ENCODE peak calls at places on chromosomes 1 and 21, in four cellular contexts. F is GM12878, D is HL-60, W is K562. Q is an unnamed sample.

GRCh38 chr1:226679853-226680516 is 59.1 kb downstream of the ITPKB start:
- DNase-seq in F (no peak), D (peak; percentile 71), W (peak; percentile 68), Q (peak; percentile 45)

GRCh38 chr1:233444484-233444883 is 117.0 kb downstream of the MAP3K21 start:
- DNase-seq in F (no peak), D (no peak), W (no peak), Q (no peak)

GRCh38 chr1:219757890-219758289 is 145.0 kb upstream of the ZC3H11B start:
- DNase-seq in F (no peak), D (no peak), W (peak; percentile 15), Q (no peak)

GRCh38 chr1:91501527-91501859 is 842 bp downstream of the CDC7 start:
- DNase-seq in F (no peak), D (no peak), W (peak; percentile 60), Q (no peak)

GRCh38 chr1:235642943-235643371 is 6.6 kb downstream of the GNG4 start:
- DNase-seq in F (no peak), D (no peak), W (no peak), Q (no peak)

GRCh38 chr1:206117151-206117948 is at the start of gene AVPR1B:
- DNase-seq in F (no peak), D (peak; percentile 20), W (no peak), Q (peak; percentile 29)

GRCh38 chr1:204975568-204976235 is 67.3 kb upstream of the CNTN2 start:
- DNase-seq in F (no peak), D (peak; percentile 49), W (peak; percentile 66), Q (peak; percentile 77)

GRCh38 chr1:72140222-72140621 is 142.1 kb downstream of the NEGR1 start:
- DNase-seq in F (no peak), D (no peak), W (no peak), Q (no peak)

GRCh38 chr1:32878183-32878582 is 7.5 kb upstream of the FNDC5 start:
- DNase-seq in F (no peak), D (no peak), W (no peak), Q (no peak)

GRCh38 chr1:247419326-247419725 is 3.4 kb downstream of the NLRP3 start:
- DNase-seq in F (no peak), D (peak; percentile 41), W (no peak), Q (no peak)

GRCh38 chr1:101236546-101237228 is at the start of gene S1PR1:
- DNase-seq in F (peak; percentile 28), D (no peak), W (no peak), Q (no peak)

GRCh38 chr21:17451364-17451869 is 61.4 kb upstream of the CXADR start:
- DNase-seq in F (no peak), D (no peak), W (no peak), Q (no peak)

GRCh38 chr1:54782588-54782987 is 18.3 kb upstream of the PARS2 start:
- DNase-seq in F (no peak), D (no peak), W (no peak), Q (no peak)

GRCh38 chr1:161962094-161962887 is 61.4 kb downstream of the OLFML2B start:
- DNase-seq in F (peak; percentile 70), D (no peak), W (no peak), Q (peak; percentile 41)

GRCh38 chr1:50936321-50936720 is 23.7 kb downstream of the FAF1 start:
- DNase-seq in F (no peak), D (no peak), W (no peak), Q (no peak)

GRCh38 chr1:84122780-84123382 is 21.2 kb upstream of the PRKACB start:
- DNase-seq in F (no peak), D (peak; percentile 25), W (peak; percentile 71), Q (no peak)

GRCh38 chr21:15841856-15842564 is 112.2 kb downstream of the USP25 start:
- DNase-seq in F (no peak), D (no peak), W (no peak), Q (no peak)

GRCh38 chr1:75672528-75673393 is 51.7 kb upstream of the ACADM start:
- DNase-seq in F (no peak), D (peak; percentile 14), W (peak; percentile 92), Q (no peak)

GRCh38 chr1:39047374-39048229 is 21.5 kb downstream of the NDUFS5 start:
- DNase-seq in F (peak; percentile 30), D (no peak), W (peak; percentile 72), Q (no peak)

GRCh38 chr1:176878750-176879536 is 285.6 kb downstream of the ASTN1 start:
- DNase-seq in F (no peak), D (no peak), W (peak; percentile 89), Q (no peak)

GRCh38 chr1:16924919-16925477 is 3.3 kb downstream of the CROCC start:
- DNase-seq in F (no peak), D (no peak), W (no peak), Q (no peak)

GRCh38 chr1:83760211-83760978 is 238.5 kb downstream of the TTLL7 start:
- DNase-seq in F (no peak), D (no peak), W (no peak), Q (no peak)

GRCh38 chr1:39297534-39297933 is 93.0 kb downstream of the MACF1 start:
- DNase-seq in F (no peak), D (no peak), W (no peak), Q (no peak)

GRCh38 chr1:41616563-41616962 is 132.1 kb upstream of the EDN2 start:
- DNase-seq in F (no peak), D (no peak), W (no peak), Q (no peak)

GRCh38 chr21:33731447-33731846 is 89.1 kb downstream of the ITSN1 start:
- DNase-seq in F (no peak), D (no peak), W (no peak), Q (no peak)

GRCh38 chr1:229027622-229028182 is 243.2 kb upstream of the RAB4A start:
- DNase-seq in F (no peak), D (peak; percentile 96), W (no peak), Q (no peak)

GRCh38 chr1:237799762-237800474 is 90.8 kb downstream of the ZP4 start:
- DNase-seq in F (peak; percentile 9), D (peak; percentile 69), W (peak; percentile 57), Q (peak; percentile 34)

GRCh38 chr1:230894032-230894431 is 25.7 kb upstream of the C1orf198 start:
- DNase-seq in F (no peak), D (no peak), W (no peak), Q (no peak)

GRCh38 chr1:29354511-29355098 is 118.3 kb downstream of the PTPRU start:
- DNase-seq in F (no peak), D (no peak), W (peak; percentile 51), Q (no peak)

GRCh38 chr1:41482001-41482765 is 2.3 kb downstream of the EDN2 start:
- DNase-seq in F (no peak), D (no peak), W (no peak), Q (no peak)

GRCh38 chr1:228004331-228004871 is 2.4 kb upstream of the WNT3A start:
- DNase-seq in F (no peak), D (peak; percentile 21), W (peak; percentile 68), Q (no peak)

GRCh38 chr21:14759285-14759684 is 213.2 kb upstream of the SAMSN1 start:
- DNase-seq in F (no peak), D (no peak), W (peak; percentile 11), Q (no peak)

GRCh38 chr1:99943238-99943794 is 26.5 kb upstream of the SLC35A3 start:
- DNase-seq in F (no peak), D (no peak), W (peak; percentile 80), Q (no peak)

GRCh38 chr21:32320726-32321125 is 22.1 kb downstream of the MRAP start:
- DNase-seq in F (no peak), D (no peak), W (no peak), Q (no peak)
- TF ChIP-seq SPI1 in F (no peak), D (no peak), W (no peak), Q (no peak)

GRCh38 chr1:53104289-53104913 is 38.0 kb downstream of the SLC1A7 start:
- DNase-seq in F (no peak), D (no peak), W (no peak), Q (no peak)
- TF ChIP-seq POLR2AphosphoS5 in F (no peak), D (no peak), W (no peak), Q (no peak)

GRCh38 chr1:62493656-62494055 is 56.8 kb downstream of the USP1 start:
- DNase-seq in F (no peak), D (no peak), W (no peak), Q (no peak)
- TF ChIP-seq SPI1 in F (no peak), D (no peak), W (no peak), Q (no peak)

DNA sequence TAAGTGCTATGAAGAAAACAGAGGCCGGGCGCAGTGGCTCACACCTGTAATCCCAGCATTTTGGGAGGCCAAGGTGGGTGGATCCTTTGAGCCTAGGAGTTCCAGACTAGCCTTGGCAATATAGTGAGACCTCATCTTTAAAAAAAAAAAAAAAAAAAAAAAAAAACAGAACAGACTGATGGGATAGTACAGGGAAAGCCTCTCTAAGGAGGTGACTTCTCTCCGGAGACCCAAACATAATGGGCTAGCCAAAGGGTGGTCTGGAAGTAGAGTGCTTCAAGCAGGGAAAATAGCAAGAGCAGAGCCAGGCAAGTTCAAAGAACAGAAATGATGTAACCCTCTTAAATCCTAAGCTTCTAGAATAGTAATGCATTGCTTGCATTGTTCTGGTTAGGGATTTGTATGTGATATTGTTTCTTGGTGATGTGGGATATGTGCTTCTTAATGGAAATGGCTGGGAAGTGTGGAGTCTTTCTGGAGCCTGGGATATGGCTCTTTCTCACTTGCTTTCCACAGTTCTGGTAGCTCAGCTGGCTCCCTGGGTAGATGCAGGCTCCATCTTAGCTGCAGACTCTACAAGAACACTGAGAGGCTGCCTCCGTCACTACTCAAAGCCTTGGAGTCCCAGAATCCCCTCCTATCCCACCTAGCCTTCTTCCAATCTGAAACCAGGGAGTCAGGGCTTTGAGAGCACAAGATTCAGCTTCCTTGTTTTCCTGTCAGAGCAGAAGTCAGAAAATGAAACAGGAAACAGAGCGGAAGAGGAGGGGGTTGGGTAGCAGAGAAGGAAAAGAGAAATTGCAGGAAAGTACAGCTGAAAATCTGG is 1.9 kb upstream of the PIGV start:
- DNase-seq in F (no peak), D (peak; percentile 84), W (peak; percentile 60), Q (no peak)
- TF ChIP-seq POLR2AphosphoS5 in F (no peak), D (no peak), W (no peak), Q (no peak)

GRCh38 chr1:201217146-201217545 is 26.5 kb downstream of the IGFN1 start:
- DNase-seq in F (no peak), D (no peak), W (no peak), Q (no peak)
- TF ChIP-seq SPI1 in F (no peak), D (no peak), W (no peak), Q (no peak)

DNA sequence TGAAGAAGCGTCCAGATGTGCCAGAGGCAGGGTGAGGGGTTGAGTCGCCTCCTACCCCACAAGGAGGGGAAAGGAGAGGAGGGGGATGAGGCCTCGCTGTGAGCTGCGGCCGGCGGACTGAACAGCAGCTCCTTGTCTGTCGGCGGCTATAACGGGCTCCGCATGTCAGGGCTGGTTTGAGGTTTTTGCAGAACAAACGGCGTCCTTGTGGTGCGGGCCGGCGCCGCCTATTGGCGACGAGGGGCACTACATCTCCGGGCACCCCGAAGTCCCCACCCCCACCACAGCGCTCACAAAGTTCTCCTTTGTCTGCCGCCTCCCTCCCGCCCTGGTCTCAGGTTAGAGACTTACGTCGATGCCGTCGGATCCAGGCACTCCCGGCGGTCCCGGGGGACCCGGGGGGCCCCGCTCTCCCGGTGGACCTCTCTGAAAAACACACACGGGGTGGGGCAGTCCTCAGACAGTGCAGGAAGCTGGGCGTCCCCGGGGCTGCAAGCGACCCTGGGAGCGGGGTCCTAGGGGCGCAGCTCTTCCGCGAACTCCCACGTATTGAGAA is 1.8 kb downstream of the COL9A2 start:
- DNase-seq in F (peak; percentile 53), D (peak; percentile 88), W (peak; percentile 90), Q (peak; percentile 77)
- TF ChIP-seq POLR2AphosphoS5 in F (peak; percentile 60), D (no peak), W (no peak), Q (peak; percentile 77)

GRCh38 chr1:10152709-10153284 is 57.6 kb upstream of the KIF1B start:
- DNase-seq in F (no peak), D (peak; percentile 75), W (peak; percentile 58), Q (peak; percentile 35)
- TF ChIP-seq SPI1 in F (no peak), D (no peak), W (no peak), Q (no peak)